ENCODE peak calls at places on chromosomes 12 and 14, in ten cellular contexts. One of them, this sample, is unnamed.

GRCh38 chr12:1357171-1357570 is 237.2 kb downstream of the FBXL14 start:
- DNase-seq in GM13976: no peak
- DNase-seq in posterior cingulate gyrus: no peak
- DNase-seq in activated T-cell treated with anti-CD3 and anti-CD28 coated beads for 1 hour: no peak
- DNase-seq in hypothalamus: no peak
- DNase-seq in GM10248: no peak
- DNase-seq in EL: peak
- DNase-seq in T-helper 9 cell: no peak
- DNase-seq in left lobe of liver: no peak
- DNase-seq in WTC11: no peak
- DNase-seq in this sample: no peak

GRCh38 chr14:92798811-92799210 is 4.7 kb downstream of the GOLGA5 start:
- DNase-seq in left lobe of liver: no peak
- DNase-seq in GM13976: no peak
- DNase-seq in EL: no peak
- DNase-seq in T-helper 9 cell: no peak
- DNase-seq in hypothalamus: no peak
- DNase-seq in posterior cingulate gyrus: no peak
- DNase-seq in activated T-cell treated with anti-CD3 and anti-CD28 coated beads for 1 hour: no peak
- DNase-seq in GM10248: no peak
- DNase-seq in WTC11: no peak
- DNase-seq in this sample: no peak

GRCh38 chr14:23275412-23275811 is 10.5 kb downstream of the HOMEZ start:
- DNase-seq in WTC11: no peak
- DNase-seq in GM10248: no peak
- DNase-seq in T-helper 9 cell: no peak
- DNase-seq in activated T-cell treated with anti-CD3 and anti-CD28 coated beads for 1 hour: no peak
- DNase-seq in posterior cingulate gyrus: no peak
- DNase-seq in left lobe of liver: no peak
- DNase-seq in hypothalamus: no peak
- DNase-seq in EL: no peak
- DNase-seq in GM13976: no peak
- DNase-seq in this sample: no peak

GRCh38 chr14:27605298-27605697 is 1007.5 kb upstream of the NOVA1 start:
- DNase-seq in posterior cingulate gyrus: no peak
- DNase-seq in GM10248: no peak
- DNase-seq in hypothalamus: no peak
- DNase-seq in left lobe of liver: no peak
- DNase-seq in EL: no peak
- DNase-seq in activated T-cell treated with anti-CD3 and anti-CD28 coated beads for 1 hour: no peak
- DNase-seq in GM13976: no peak
- DNase-seq in T-helper 9 cell: no peak
- DNase-seq in WTC11: no peak
- DNase-seq in this sample: no peak

GRCh38 chr12:53844989-53845836 is 93.4 kb upstream of the HOXC13 start:
- DNase-seq in activated T-cell treated with anti-CD3 and anti-CD28 coated beads for 1 hour: no peak
- DNase-seq in left lobe of liver: no peak
- DNase-seq in WTC11: no peak
- DNase-seq in hypothalamus: no peak
- DNase-seq in EL: peak
- DNase-seq in posterior cingulate gyrus: no peak
- DNase-seq in GM10248: no peak
- DNase-seq in T-helper 9 cell: no peak
- DNase-seq in GM13976: no peak
- DNase-seq in this sample: no peak

GRCh38 chr12:106135075-106135474 is 3.7 kb downstream of the NUAK1 start:
- DNase-seq in EL: no peak
- DNase-seq in GM13976: no peak
- DNase-seq in hypothalamus: no peak
- DNase-seq in activated T-cell treated with anti-CD3 and anti-CD28 coated beads for 1 hour: no peak
- DNase-seq in left lobe of liver: no peak
- DNase-seq in GM10248: no peak
- DNase-seq in posterior cingulate gyrus: no peak
- DNase-seq in WTC11: no peak
- DNase-seq in T-helper 9 cell: no peak
- DNase-seq in this sample: no peak

GRCh38 chr12:89192419-89192818 is 159.9 kb downstream of the DUSP6 start:
- DNase-seq in GM13976: no peak
- DNase-seq in hypothalamus: no peak
- DNase-seq in posterior cingulate gyrus: no peak
- DNase-seq in T-helper 9 cell: no peak
- DNase-seq in activated T-cell treated with anti-CD3 and anti-CD28 coated beads for 1 hour: no peak
- DNase-seq in EL: peak
- DNase-seq in left lobe of liver: no peak
- DNase-seq in WTC11: no peak
- DNase-seq in GM10248: no peak
- DNase-seq in this sample: no peak

GRCh38 chr12:121513464-121514183 is 67.2 kb downstream of the KDM2B start:
- DNase-seq in GM13976: peak
- DNase-seq in left lobe of liver: peak
- DNase-seq in posterior cingulate gyrus: peak
- DNase-seq in T-helper 9 cell: no peak
- DNase-seq in hypothalamus: no peak
- DNase-seq in activated T-cell treated with anti-CD3 and anti-CD28 coated beads for 1 hour: no peak
- DNase-seq in WTC11: peak
- DNase-seq in EL: peak
- DNase-seq in GM10248: peak
- DNase-seq in this sample: no peak

GRCh38 chr12:132523576-132524331 is 33.8 kb downstream of the FBRSL1 start:
- DNase-seq in hypothalamus: peak
- DNase-seq in left lobe of liver: peak
- DNase-seq in activated T-cell treated with anti-CD3 and anti-CD28 coated beads for 1 hour: peak
- DNase-seq in GM10248: peak
- DNase-seq in EL: peak
- DNase-seq in GM13976: peak
- DNase-seq in T-helper 9 cell: peak
- DNase-seq in posterior cingulate gyrus: peak
- DNase-seq in WTC11: peak
- DNase-seq in this sample: peak

GRCh38 chr12:68761901-68762630 is 16.1 kb downstream of the SLC35E3 start:
- DNase-seq in activated T-cell treated with anti-CD3 and anti-CD28 coated beads for 1 hour: no peak
- DNase-seq in hypothalamus: no peak
- DNase-seq in T-helper 9 cell: no peak
- DNase-seq in EL: no peak
- DNase-seq in GM13976: no peak
- DNase-seq in WTC11: no peak
- DNase-seq in posterior cingulate gyrus: no peak
- DNase-seq in GM10248: no peak
- DNase-seq in left lobe of liver: no peak
- DNase-seq in this sample: no peak

GRCh38 chr12:4283512-4284255 is 10.1 kb downstream of the CCND2 start:
- DNase-seq in activated T-cell treated with anti-CD3 and anti-CD28 coated beads for 1 hour: no peak
- DNase-seq in EL: no peak
- DNase-seq in GM10248: no peak
- DNase-seq in T-helper 9 cell: no peak
- DNase-seq in left lobe of liver: no peak
- DNase-seq in hypothalamus: no peak
- DNase-seq in posterior cingulate gyrus: no peak
- DNase-seq in GM13976: no peak
- DNase-seq in WTC11: no peak
- DNase-seq in this sample: no peak

GRCh38 chr12:91219919-91220318 is 37.3 kb upstream of the DCN start:
- DNase-seq in GM10248: no peak
- DNase-seq in EL: no peak
- DNase-seq in T-helper 9 cell: no peak
- DNase-seq in activated T-cell treated with anti-CD3 and anti-CD28 coated beads for 1 hour: no peak
- DNase-seq in GM13976: no peak
- DNase-seq in WTC11: no peak
- DNase-seq in hypothalamus: no peak
- DNase-seq in posterior cingulate gyrus: no peak
- DNase-seq in left lobe of liver: no peak
- DNase-seq in this sample: no peak

GRCh38 chr12:124497658-124498057 is 69.8 kb downstream of the NCOR2 start:
- DNase-seq in hypothalamus: peak
- DNase-seq in left lobe of liver: no peak
- DNase-seq in posterior cingulate gyrus: peak
- DNase-seq in GM10248: no peak
- DNase-seq in activated T-cell treated with anti-CD3 and anti-CD28 coated beads for 1 hour: no peak
- DNase-seq in T-helper 9 cell: no peak
- DNase-seq in WTC11: no peak
- DNase-seq in EL: peak
- DNase-seq in GM13976: no peak
- DNase-seq in this sample: no peak

GRCh38 chr14:37091651-37092050 is 80.8 kb downstream of the SLC25A21 start:
- DNase-seq in GM13976: no peak
- DNase-seq in posterior cingulate gyrus: no peak
- DNase-seq in EL: peak
- DNase-seq in GM10248: no peak
- DNase-seq in T-helper 9 cell: no peak
- DNase-seq in activated T-cell treated with anti-CD3 and anti-CD28 coated beads for 1 hour: no peak
- DNase-seq in WTC11: no peak
- DNase-seq in left lobe of liver: no peak
- DNase-seq in hypothalamus: no peak
- DNase-seq in this sample: no peak

GRCh38 chr14:76780875-76781647 is 19.8 kb downstream of the VASH1 start:
- DNase-seq in EL: no peak
- DNase-seq in left lobe of liver: no peak
- DNase-seq in T-helper 9 cell: no peak
- DNase-seq in hypothalamus: peak
- DNase-seq in GM10248: no peak
- DNase-seq in WTC11: no peak
- DNase-seq in GM13976: no peak
- DNase-seq in activated T-cell treated with anti-CD3 and anti-CD28 coated beads for 1 hour: no peak
- DNase-seq in posterior cingulate gyrus: peak
- DNase-seq in this sample: no peak

GRCh38 chr12:38053655-38054464 is 262.7 kb upstream of the ALG10B start:
- DNase-seq in T-helper 9 cell: no peak
- DNase-seq in posterior cingulate gyrus: no peak
- DNase-seq in GM13976: no peak
- DNase-seq in hypothalamus: no peak
- DNase-seq in activated T-cell treated with anti-CD3 and anti-CD28 coated beads for 1 hour: no peak
- DNase-seq in GM10248: no peak
- DNase-seq in EL: no peak
- DNase-seq in WTC11: no peak
- DNase-seq in left lobe of liver: peak
- DNase-seq in this sample: no peak

GRCh38 chr12:70366581-70367267 is 634 bp downstream of the KCNMB4 start:
- DNase-seq in posterior cingulate gyrus: peak
- DNase-seq in T-helper 9 cell: peak
- DNase-seq in EL: peak
- DNase-seq in hypothalamus: peak
- DNase-seq in GM10248: peak
- DNase-seq in activated T-cell treated with anti-CD3 and anti-CD28 coated beads for 1 hour: peak
- DNase-seq in left lobe of liver: peak
- DNase-seq in GM13976: peak
- DNase-seq in WTC11: peak
- DNase-seq in this sample: peak

GRCh38 chr12:121857322-121858246 is 1.1 kb downstream of the HPD start:
- DNase-seq in WTC11: no peak
- DNase-seq in GM10248: no peak
- DNase-seq in GM13976: peak
- DNase-seq in left lobe of liver: peak
- DNase-seq in posterior cingulate gyrus: no peak
- DNase-seq in T-helper 9 cell: no peak
- DNase-seq in hypothalamus: no peak
- DNase-seq in EL: no peak
- DNase-seq in activated T-cell treated with anti-CD3 and anti-CD28 coated beads for 1 hour: no peak
- DNase-seq in this sample: no peak

GRCh38 chr12:114547636-114548035 is 136.3 kb downstream of the TBX3 start:
- DNase-seq in EL: no peak
- DNase-seq in T-helper 9 cell: no peak
- DNase-seq in posterior cingulate gyrus: no peak
- DNase-seq in GM13976: no peak
- DNase-seq in GM10248: no peak
- DNase-seq in left lobe of liver: no peak
- DNase-seq in WTC11: no peak
- DNase-seq in hypothalamus: no peak
- DNase-seq in activated T-cell treated with anti-CD3 and anti-CD28 coated beads for 1 hour: no peak
- DNase-seq in this sample: no peak

GRCh38 chr12:63766498-63766897 is 13.2 kb upstream of the RXYLT1 start:
- DNase-seq in EL: no peak
- DNase-seq in left lobe of liver: no peak
- DNase-seq in posterior cingulate gyrus: no peak
- DNase-seq in WTC11: no peak
- DNase-seq in T-helper 9 cell: no peak
- DNase-seq in hypothalamus: no peak
- DNase-seq in activated T-cell treated with anti-CD3 and anti-CD28 coated beads for 1 hour: no peak
- DNase-seq in GM10248: no peak
- DNase-seq in GM13976: no peak
- DNase-seq in this sample: no peak